ENCODE peak calls at places on chromosome 3, in ten cellular contexts. P, X, Y, I, Q, R, E, C, J and M are unnamed samples.

GRCh38 chr3:130963878-130964277 is 62.7 kb downstream of the ASTE1 start:
- DNase-seq in C (peak), J (peak), Y (no peak), X (no peak), I (peak), Q (peak), P (no peak), E (peak), R (no peak), M (peak)

GRCh38 chr3:127915115-127915936 is at the start of gene KBTBD12:
- DNase-seq in J (no peak), I (no peak), E (no peak), X (peak), Y (no peak), R (no peak), C (no peak), Q (no peak), P (peak), M (no peak)

GRCh38 chr3:146638718-146639117 is 33.6 kb upstream of the PLSCR5 start:
- DNase-seq in R (no peak), Y (no peak), Q (no peak), I (no peak), E (no peak), P (no peak), C (peak), J (no peak), X (no peak), M (peak)

GRCh38 chr3:86969500-86970189 is 21.3 kb downstream of the VGLL3 start:
- DNase-seq in X (no peak), Q (no peak), Y (peak), R (no peak), I (peak), P (no peak), C (peak), E (peak), J (no peak), M (peak)

GRCh38 chr3:49718419-49719213 is 868 bp downstream of the AMIGO3 start:
- DNase-seq in Q (no peak), I (no peak), X (no peak), J (no peak), R (no peak), E (no peak), P (no peak), C (no peak), Y (no peak), M (no peak)

GRCh38 chr3:178257491-178257890 is 278.7 kb upstream of the KCNMB2 start:
- DNase-seq in I (no peak), Q (no peak), E (no peak), C (no peak), Y (no peak), R (no peak), J (no peak), X (no peak), P (no peak), M (no peak)

GRCh38 chr3:153448146-153448870 is 286.3 kb downstream of the RAP2B start:
- DNase-seq in J (no peak), X (no peak), C (peak), Q (no peak), P (no peak), E (no peak), I (no peak), R (no peak), Y (no peak), M (no peak)

GRCh38 chr3:190513409-190514162 is at the start of gene IL1RAP:
- DNase-seq in J (peak), X (peak), I (peak), Q (peak), E (peak), Y (peak), C (peak), P (peak), R (peak), M (peak)

GRCh38 chr3:161316006-161316689 is 55.2 kb downstream of the SPTSSB start:
- DNase-seq in Q (no peak), X (peak), Y (no peak), E (no peak), J (peak), P (no peak), I (peak), R (no peak), C (peak), M (peak)

GRCh38 chr3:141402476-141403171 is 34.3 kb downstream of the ZBTB38 start:
- DNase-seq in Y (peak), Q (no peak), P (peak), R (peak), J (peak), E (peak), I (peak), C (peak), X (peak), M (peak)

GRCh38 chr3:40196966-40197365 is 112.5 kb upstream of the EIF1B start:
- DNase-seq in J (no peak), E (no peak), C (no peak), R (no peak), P (no peak), Q (no peak), X (no peak), Y (no peak), I (no peak), M (no peak)

GRCh38 chr3:114418724-114419543 is 125.1 kb downstream of the TIGIT start:
- DNase-seq in I (peak), R (no peak), E (peak), X (no peak), P (no peak), J (peak), Y (peak), C (peak), Q (peak), M (peak)

GRCh38 chr3:13547591-13548371 is 1.1 kb upstream of the FBLN2 start:
- DNase-seq in I (no peak), X (no peak), E (no peak), R (no peak), C (no peak), Y (no peak), P (no peak), Q (no peak), J (no peak), M (no peak)

GRCh38 chr3:16945330-16945729 is 60.6 kb downstream of the PLCL2 start:
- DNase-seq in X (no peak), J (peak), C (peak), E (no peak), Q (no peak), P (no peak), R (no peak), I (peak), Y (no peak), M (peak)

GRCh38 chr3:195540526-195540925 is 2.6 kb downstream of the PPP1R2 start:
- DNase-seq in I (no peak), C (no peak), E (no peak), P (no peak), Y (no peak), J (no peak), R (no peak), Q (no peak), X (no peak), M (no peak)

GRCh38 chr3:72036899-72037298 is 252.0 kb upstream of the PROK2 start:
- DNase-seq in E (no peak), C (peak), Q (no peak), Y (no peak), X (no peak), J (peak), R (no peak), P (no peak), I (peak), M (peak)

GRCh38 chr3:149366031-149366430 is 11.4 kb downstream of the TM4SF1 start:
- DNase-seq in I (no peak), E (no peak), C (no peak), P (no peak), X (no peak), J (no peak), R (no peak), Q (no peak), Y (no peak), M (no peak)

GRCh38 chr3:149367021-149367840 is 10.2 kb downstream of the TM4SF1 start:
- DNase-seq in C (peak), E (peak), J (peak), R (no peak), Y (no peak), X (peak), P (no peak), Q (no peak), I (peak), M (peak)

GRCh38 chr3:149368850-149369497 is 8.5 kb downstream of the TM4SF1 start:
- DNase-seq in I (no peak), Q (no peak), R (no peak), E (peak), X (no peak), P (no peak), Y (no peak), C (peak), J (no peak), M (no peak)

GRCh38 chr3:149369991-149370866 is 7.2 kb downstream of the TM4SF1 start:
- DNase-seq in R (no peak), Q (no peak), P (no peak), X (no peak), C (peak), E (no peak), I (no peak), J (no peak), Y (no peak), M (no peak)

DNA sequence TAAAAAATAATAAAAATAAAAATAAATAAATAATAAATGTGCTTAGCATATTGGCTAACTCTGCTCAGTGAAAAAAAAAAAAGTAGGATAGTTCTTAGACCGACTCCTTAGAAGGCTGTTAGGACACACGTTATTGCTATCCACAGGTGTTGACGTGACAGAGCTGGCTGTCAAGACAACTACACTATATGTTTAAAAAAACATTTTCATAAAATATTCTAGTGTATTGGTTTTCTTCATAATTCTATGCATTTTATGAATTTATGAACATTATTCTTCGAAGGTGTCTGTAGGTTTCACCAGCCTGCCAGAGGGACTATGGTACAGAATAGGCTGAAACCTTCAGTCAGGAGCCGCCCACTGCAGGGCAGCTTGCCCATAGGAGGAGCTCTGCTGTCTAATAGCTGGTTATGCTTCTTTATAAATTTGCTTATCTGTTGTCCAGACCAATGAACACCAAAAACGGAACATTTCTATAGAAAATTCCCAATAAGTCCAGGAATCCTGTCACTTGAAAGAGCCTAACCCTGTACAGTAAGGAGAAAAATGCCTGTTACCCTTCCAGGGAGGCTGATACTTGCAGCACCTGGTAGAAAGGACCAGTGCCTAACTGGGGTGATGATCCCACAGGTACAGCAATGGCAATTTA is 9.1 kb downstream of the TM4SF1 start:
- DNase-seq in C (peak), J (no peak), I (no peak), X (no peak), E (no peak), Q (no peak), R (no peak), P (no peak), Y (no peak), M (no peak)
- TF ChIP-seq CTCF in C (no peak), J (no peak), I (no peak), X (no peak), E (peak), Q (no peak), R (no peak), P (no peak), Y (no peak), M (peak)

GRCh38 chr3:142981901-142982773 is 18.7 kb upstream of the PAQR9 start:
- DNase-seq in J (no peak), C (no peak), P (no peak), Y (no peak), I (no peak), Q (no peak), E (no peak), X (no peak), R (no peak), M (no peak)
- H3K4me3 ChIP-seq in J (no peak), C (no peak), P (no peak), Y (no peak), I (no peak), Q (no peak), E (no peak), X (no peak), R (no peak), M (no peak)

DNA sequence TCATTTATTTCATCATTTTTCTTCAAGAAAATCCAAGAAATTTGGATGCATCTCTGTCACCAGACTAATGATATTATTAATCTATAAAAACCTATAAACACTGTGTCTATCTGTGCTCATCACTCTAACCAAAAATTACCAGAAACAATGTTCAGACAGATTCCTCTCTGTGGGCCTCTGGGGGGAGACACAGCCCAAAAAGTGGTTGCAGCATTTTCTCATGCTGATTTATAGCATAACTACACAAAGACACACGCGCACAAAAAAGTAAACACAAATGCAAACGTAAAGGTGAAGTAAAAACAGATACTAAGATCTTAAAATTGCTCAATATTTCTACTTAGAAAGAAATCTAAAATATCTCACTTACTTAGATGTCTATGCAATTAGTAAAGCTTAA is 976.0 kb downstream of the GBE1 start:
- DNase-seq in E (peak), P (no peak), C (peak), Q (no peak), I (no peak), R (no peak), J (no peak), Y (no peak), X (no peak), M (peak)
- TF ChIP-seq CTCF in E (peak), P (peak), C (no peak), Q (peak), I (no peak), R (no peak), J (peak), Y (no peak), X (no peak), M (peak)

GRCh38 chr3:64215084-64215483 is 10.2 kb downstream of the PRICKLE2 start:
- DNase-seq in J (no peak), P (no peak), E (no peak), Y (no peak), C (no peak), I (no peak), Q (no peak), X (no peak), R (no peak), M (no peak)

GRCh38 chr3:64215559-64215958 is 9.7 kb downstream of the PRICKLE2 start:
- DNase-seq in I (no peak), R (no peak), J (no peak), E (no peak), C (no peak), Y (no peak), X (no peak), Q (no peak), P (no peak), M (no peak)

GRCh38 chr3:64213224-64213893 is 11.9 kb downstream of the PRICKLE2 start:
- DNase-seq in C (no peak), I (peak), P (no peak), X (no peak), J (no peak), Y (no peak), E (no peak), R (no peak), Q (peak), M (peak)

GRCh38 chr3:64214697-64215018 is 10.6 kb downstream of the PRICKLE2 start:
- DNase-seq in X (no peak), P (no peak), E (no peak), J (peak), C (peak), Y (peak), Q (no peak), I (peak), R (no peak), M (peak)

GRCh38 chr3:64214002-64214696 is 11.1 kb downstream of the PRICKLE2 start:
- DNase-seq in C (peak), J (peak), R (no peak), Y (peak), I (peak), X (peak), E (no peak), P (no peak), Q (peak), M (peak)
- H3K4me3 ChIP-seq in C (peak), J (peak), R (no peak), Y (peak), I (peak), X (no peak), E (no peak), P (no peak), Q (peak), M (peak)

GRCh38 chr3:354433-354832 is 157.9 kb downstream of the CHL1 start:
- DNase-seq in J (peak), E (peak), P (no peak), Q (peak), I (peak), C (peak), X (peak), R (no peak), Y (peak), M (peak)
- TF ChIP-seq CTCF in J (peak), E (peak), P (peak), Q (peak), I (peak), C (peak), X (peak), R (peak), Y (peak), M (peak)

DNA sequence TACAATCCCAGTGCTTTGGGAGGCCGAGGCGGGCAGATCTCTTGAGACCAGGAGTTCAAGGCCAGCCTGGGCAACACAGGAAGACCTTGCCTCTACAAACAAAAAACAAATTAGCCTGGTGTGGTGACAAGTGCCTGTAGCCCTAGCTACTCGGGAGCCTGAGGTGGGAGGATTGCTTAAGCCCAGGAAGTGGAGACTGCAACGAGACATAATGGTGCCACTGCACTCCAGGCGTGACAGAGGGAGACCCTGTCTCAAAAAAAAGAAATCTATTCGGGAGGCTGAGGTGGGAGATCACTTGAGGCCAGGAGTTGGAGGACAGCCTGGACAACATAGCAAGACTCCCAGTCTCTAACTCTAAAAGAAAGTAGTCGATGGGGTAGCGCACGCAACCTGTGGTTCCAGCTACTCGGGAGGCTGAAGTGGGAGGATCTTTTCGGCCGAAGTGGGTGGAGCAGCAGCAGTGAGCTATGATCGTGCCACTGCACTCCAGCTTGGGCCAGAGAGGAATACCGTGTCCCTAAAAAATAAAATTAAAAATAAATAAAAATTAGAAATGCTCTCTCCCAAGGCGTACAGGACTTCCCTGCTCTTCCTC is 775 bp downstream of the C3orf33 start:
- DNase-seq in R (peak), X (peak), E (peak), Y (peak), C (peak), P (peak), I (peak), Q (no peak), J (no peak), M (no peak)
- H3K4me3 ChIP-seq in R (no peak), X (peak), E (peak), Y (peak), C (peak), P (peak), I (peak), Q (peak), J (peak), M (peak)

GRCh38 chr3:18279338-18279737 is 145.8 kb downstream of the SATB1 start:
- DNase-seq in C (no peak), J (no peak), Y (no peak), P (no peak), Q (no peak), X (no peak), E (no peak), I (no peak), R (no peak), M (no peak)
- TF ChIP-seq CTCF in C (no peak), J (no peak), Y (no peak), P (no peak), Q (no peak), X (no peak), E (no peak), I (no peak), R (no peak), M (no peak)

GRCh38 chr3:126895178-126896066 is 87.5 kb upstream of the PLXNA1 start:
- DNase-seq in Y (peak), Q (no peak), X (no peak), I (peak), J (no peak), C (peak), E (no peak), P (no peak), R (no peak), M (peak)

GRCh38 chr3:126896941-126897340 is 86.0 kb upstream of the PLXNA1 start:
- DNase-seq in X (no peak), C (no peak), I (no peak), J (no peak), P (no peak), R (no peak), Q (no peak), Y (no peak), E (no peak), M (no peak)

GRCh38 chr3:126897943-126898342 is 85.0 kb upstream of the PLXNA1 start:
- DNase-seq in I (no peak), X (no peak), J (no peak), E (no peak), Q (no peak), R (no peak), Y (no peak), C (no peak), P (no peak), M (no peak)

GRCh38 chr3:126894516-126894915 is 88.4 kb upstream of the PLXNA1 start:
- DNase-seq in E (no peak), C (no peak), J (no peak), Y (no peak), I (no peak), R (no peak), Q (no peak), X (no peak), P (no peak), M (no peak)

DNA sequence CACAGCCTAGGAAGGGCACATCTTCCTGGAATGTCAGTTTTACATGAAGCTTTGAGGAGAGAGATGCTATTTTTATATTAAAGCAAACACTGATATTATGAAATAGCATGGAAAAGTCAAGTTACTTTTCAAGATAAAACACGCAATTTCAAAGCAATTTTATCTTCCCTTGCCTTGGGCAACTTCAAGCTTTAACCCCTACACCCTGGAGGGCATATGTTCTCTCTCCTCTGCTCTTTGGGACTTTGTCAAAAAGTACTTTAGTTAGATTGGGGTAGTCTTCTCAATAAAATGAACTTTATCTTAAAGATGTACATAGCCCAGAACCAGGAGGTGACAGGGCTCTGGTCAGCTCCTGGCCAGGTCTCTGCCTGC is 86.9 kb upstream of the PLXNA1 start:
- DNase-seq in C (peak), I (no peak), X (no peak), J (no peak), P (no peak), Q (no peak), R (no peak), Y (no peak), E (no peak), M (no peak)
- H3K4me3 ChIP-seq in C (no peak), I (no peak), X (no peak), J (no peak), P (no peak), Q (no peak), R (no peak), Y (no peak), E (no peak), M (no peak)

GRCh38 chr3:28081533-28081947 is 159.9 kb upstream of the CMC1 start:
- DNase-seq in P (no peak), J (no peak), R (no peak), Q (no peak), C (no peak), Y (no peak), I (no peak), X (no peak), E (no peak), M (no peak)

GRCh38 chr3:28080716-28081115 is 160.7 kb upstream of the CMC1 start:
- DNase-seq in Q (no peak), R (no peak), P (no peak), X (no peak), Y (no peak), J (no peak), I (no peak), C (no peak), E (no peak), M (no peak)

DNA sequence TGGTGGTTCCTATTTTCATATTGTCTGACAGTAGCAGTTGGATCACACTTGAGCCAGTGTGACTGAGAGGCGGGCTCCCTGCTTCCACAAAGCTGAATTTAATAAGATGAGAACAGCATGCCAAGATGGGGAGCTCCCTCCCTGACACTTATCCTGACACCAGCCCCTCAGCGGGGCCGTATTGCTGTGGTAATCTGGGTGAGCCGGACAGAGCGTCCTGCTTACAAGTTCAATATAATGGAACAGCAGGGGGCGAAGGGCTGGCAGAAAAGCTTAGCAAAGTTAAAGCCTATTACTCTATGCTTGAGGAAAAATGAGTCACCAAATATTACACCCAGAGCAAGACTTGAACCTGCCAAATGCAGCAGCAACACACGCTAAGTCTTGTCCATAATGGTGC is 163.9 kb upstream of the CMC1 start:
- DNase-seq in Y (peak), E (peak), R (no peak), Q (peak), C (peak), P (no peak), I (peak), X (no peak), J (peak), M (peak)
- TF ChIP-seq CTCF in Y (no peak), E (peak), R (no peak), Q (no peak), C (peak), P (no peak), I (peak), X (no peak), J (no peak), M (peak)